ENCODE peak calls at places on chromosomes 2 and 18, in seven cellular contexts. Q is PC-9, D is stomach, J is psoas muscle, F is aorta, A is transverse colon, N is mammary epithelial cell. E is an unnamed sample.

GRCh38 chr2:140455312-140455711 is 1675.1 kb upstream of the NXPH2 start:
- DNase-seq in Q (no peak), D (no peak), J (no peak), F (no peak), A (no peak), N (no peak), E (no peak)

GRCh38 chr18:63824220-63824525 is 49.0 kb downstream of the SERPINB7 start:
- DNase-seq in Q (no peak), D (no peak), J (no peak), F (no peak), A (no peak), N (no peak), E (no peak)

GRCh38 chr2:149767516-149767974 is 180.0 kb upstream of the MMADHC start:
- DNase-seq in Q (no peak), D (no peak), J (no peak), F (no peak), A (no peak), N (peak; percentile 58), E (no peak)

GRCh38 chr18:9619545-9619944 is 5.2 kb upstream of the PPP4R1 start:
- DNase-seq in Q (no peak), D (no peak), J (no peak), F (no peak), A (no peak), N (peak; percentile 47), E (no peak)

GRCh38 chr18:8526316-8526715 is 82.9 kb upstream of the RAB12 start:
- DNase-seq in Q (no peak), D (no peak), J (no peak), F (no peak), A (no peak), N (no peak), E (no peak)

GRCh38 chr2:155841442-155841841 is 491.1 kb downstream of the NR4A2 start:
- DNase-seq in Q (no peak), D (no peak), J (no peak), F (no peak), A (no peak), N (no peak), E (no peak)

GRCh38 chr18:46624127-46624526 is 32.9 kb downstream of the LOXHD1 start:
- DNase-seq in Q (no peak), D (no peak), J (no peak), F (no peak), A (no peak), N (no peak), E (no peak)

GRCh38 chr2:84486436-84487115 is 27.5 kb upstream of the SUCLG1 start:
- DNase-seq in Q (no peak), D (peak; percentile 83), J (no peak), F (no peak), A (peak; percentile 78), N (no peak), E (no peak)

GRCh38 chr18:7084080-7084765 is 33.4 kb downstream of the LAMA1 start:
- DNase-seq in Q (no peak), D (no peak), J (no peak), F (no peak), A (no peak), N (peak; percentile 68), E (no peak)

GRCh38 chr2:144950874-144951560 is 431.1 kb upstream of the ZEB2 start:
- DNase-seq in Q (peak; percentile 19), D (no peak), J (no peak), F (no peak), A (no peak), N (peak; percentile 95), E (no peak)

GRCh38 chr2:28080911-28081310 is 190.4 kb downstream of the BABAM2 start:
- DNase-seq in Q (no peak), D (no peak), J (no peak), F (peak; percentile 34), A (peak; percentile 39), N (no peak), E (no peak)

GRCh38 chr2:62292190-62292589 is 96.3 kb downstream of the B3GNT2 start:
- DNase-seq in Q (peak; percentile 26), D (peak; percentile 60), J (no peak), F (no peak), A (peak; percentile 21), N (peak; percentile 76), E (peak; percentile 48)

GRCh38 chr2:149410701-149411484 is 80.5 kb downstream of the LYPD6 start:
- DNase-seq in Q (peak; percentile 23), D (no peak), J (no peak), F (no peak), A (no peak), N (peak; percentile 87), E (no peak)

GRCh38 chr2:69192176-69192945 is 179.4 kb downstream of the ANTXR1 start:
- DNase-seq in Q (no peak), D (no peak), J (no peak), F (no peak), A (peak; percentile 55), N (no peak), E (no peak)

GRCh38 chr2:241582806-241583205 is 24.3 kb downstream of the BOK start:
- DNase-seq in Q (no peak), D (no peak), J (peak; percentile 30), F (no peak), A (no peak), N (no peak), E (no peak)

GRCh38 chr2:241586564-241587264 is 28.2 kb downstream of the BOK start:
- DNase-seq in Q (no peak), D (no peak), J (no peak), F (no peak), A (no peak), N (no peak), E (no peak)

GRCh38 chr2:241584446-241584845 is 25.9 kb downstream of the BOK start:
- DNase-seq in Q (peak; percentile 92), D (no peak), J (peak; percentile 24), F (no peak), A (no peak), N (peak; percentile 16), E (no peak)

GRCh38 chr2:241579281-241579680 is 20.7 kb downstream of the BOK start:
- DNase-seq in Q (no peak), D (no peak), J (peak; percentile 29), F (no peak), A (no peak), N (no peak), E (no peak)

DNA sequence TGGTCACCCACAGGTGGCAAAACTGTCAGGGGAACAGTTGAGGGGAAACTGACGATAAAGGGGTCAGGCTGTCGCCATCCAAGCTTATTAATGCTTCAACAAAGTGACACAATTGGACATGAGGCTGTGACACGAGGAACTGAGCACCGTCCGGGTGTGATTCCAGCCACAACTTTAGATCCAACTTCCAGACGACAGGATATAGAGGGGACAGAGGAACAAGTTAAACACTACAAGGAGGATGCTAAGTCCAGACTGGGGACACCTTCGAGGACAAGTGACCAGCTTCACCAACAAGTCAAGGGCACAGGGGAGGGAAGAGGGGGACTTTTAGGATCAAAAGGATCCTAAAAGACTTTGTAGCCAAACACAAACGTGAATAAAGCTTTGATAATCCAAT is 23.8 kb downstream of the BOK start:
- DNase-seq in Q (no peak), D (no peak), J (peak; percentile 2), F (no peak), A (no peak), N (no peak), E (no peak)
- H3K9me3 ChIP-seq in Q (peaks cover 17% of the 10 kb centered on the region), D (peaks cover 16% of the 10 kb centered on the region), J (peaks cover 10% of the 10 kb centered on the region), F (peaks cover 2% of the 10 kb centered on the region), A (peaks cover 12% of the 10 kb centered on the region), N (peaks cover 21% of the 10 kb centered on the region), E (no peaks in the 10 kb centered on the region)

GRCh38 chr18:66994790-66995189 is 390.9 kb upstream of the CDH19 start:
- DNase-seq in Q (no peak), D (no peak), J (no peak), F (no peak), A (no peak), N (no peak), E (no peak)

GRCh38 chr18:66990909-66991308 is 387.0 kb upstream of the CDH19 start:
- DNase-seq in Q (no peak), D (no peak), J (no peak), F (no peak), A (no peak), N (no peak), E (no peak)

GRCh38 chr18:66999003-66999402 is 395.1 kb upstream of the CDH19 start:
- DNase-seq in Q (no peak), D (no peak), J (no peak), F (no peak), A (no peak), N (no peak), E (no peak)

GRCh38 chr18:66993492-66993891 is 389.6 kb upstream of the CDH19 start:
- DNase-seq in Q (peak; percentile 11), D (no peak), J (no peak), F (no peak), A (no peak), N (peak; percentile 20), E (no peak)

DNA sequence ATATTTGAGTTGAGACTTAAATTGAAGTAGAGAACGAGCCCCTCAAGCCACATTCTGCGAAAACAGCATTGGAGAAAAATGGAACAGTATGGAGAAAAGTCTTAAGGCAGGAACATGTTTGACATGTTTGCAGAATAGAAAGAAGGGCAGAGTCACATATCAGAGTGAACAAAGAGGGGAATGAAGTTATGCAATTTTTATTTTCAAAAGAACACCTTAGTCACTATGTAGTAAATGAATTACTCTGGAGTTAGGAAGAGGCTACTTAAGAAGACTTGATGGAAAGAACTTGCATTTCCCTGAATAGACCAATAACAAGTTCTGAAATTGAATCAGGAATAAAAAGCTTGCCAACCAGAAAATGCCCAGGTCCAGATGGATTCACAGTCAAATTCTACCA is 391.4 kb upstream of the CDH19 start:
- DNase-seq in Q (no peak), D (no peak), J (no peak), F (no peak), A (no peak), N (no peak), E (no peak)
- H3K9me3 ChIP-seq in Q (no peaks in the 10 kb centered on the region), D (no peaks in the 10 kb centered on the region), J (no peaks in the 10 kb centered on the region), F (no peaks in the 10 kb centered on the region), A (no peaks in the 10 kb centered on the region), N (no peaks in the 10 kb centered on the region), E (no peaks in the 10 kb centered on the region)

GRCh38 chr2:152706477-152707020 is 10.7 kb downstream of the PRPF40A start:
- DNase-seq in Q (no peak), D (no peak), J (no peak), F (no peak), A (no peak), N (no peak), E (no peak)
- H3K9me3 ChIP-seq in Q (peaks cover 10% of the 10 kb centered on the region), D (peaks cover 7% of the 10 kb centered on the region), J (no peaks in the 10 kb centered on the region), F (no peaks in the 10 kb centered on the region), A (no peaks in the 10 kb centered on the region), N (peaks cover 12% of the 10 kb centered on the region), E (no peaks in the 10 kb centered on the region)

DNA sequence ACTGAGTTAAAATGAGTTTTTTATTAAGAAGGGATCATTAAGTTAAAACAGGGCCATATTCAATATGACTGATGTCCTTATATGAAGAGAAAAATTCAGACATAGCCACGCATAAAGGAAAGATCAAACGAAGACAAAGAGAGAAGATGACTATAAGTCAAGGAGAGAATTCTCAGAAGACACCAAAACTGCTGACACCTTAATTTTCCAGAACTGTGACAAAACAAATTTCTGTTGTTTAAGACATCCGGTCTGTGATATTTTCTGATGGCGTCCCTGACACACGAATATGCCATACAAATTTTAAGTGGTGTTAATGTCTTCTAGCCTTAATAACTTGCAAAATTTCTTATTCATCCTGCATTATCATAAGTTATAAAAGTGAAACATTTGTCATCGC is 1325.2 kb upstream of the DDX18 start:
- DNase-seq in Q (no peak), D (no peak), J (no peak), F (no peak), A (no peak), N (no peak), E (no peak)
- H3K9me3 ChIP-seq in Q (no peaks in the 10 kb centered on the region), D (peaks cover 42% of the 10 kb centered on the region), J (no peaks in the 10 kb centered on the region), F (peaks cover 5% of the 10 kb centered on the region), A (no peaks in the 10 kb centered on the region), N (peaks cover 23% of the 10 kb centered on the region), E (no peaks in the 10 kb centered on the region)

GRCh38 chr18:35306588-35307250 is 16.7 kb upstream of the ZSCAN30 start:
- DNase-seq in Q (no peak), D (no peak), J (no peak), F (no peak), A (no peak), N (no peak), E (no peak)
- H3K9me3 ChIP-seq in Q (peaks cover 35% of the 10 kb centered on the region), D (peaks cover 99% of the 10 kb centered on the region), J (peaks cover 92% of the 10 kb centered on the region), F (peaks cover 13% of the 10 kb centered on the region), A (peaks cover 85% of the 10 kb centered on the region), N (peaks cover 78% of the 10 kb centered on the region), E (peaks cover 74% of the 10 kb centered on the region)